ENCODE peak calls at places on chromosomes 3 and 15, in ten cellular contexts. One of them, this sample, is unnamed.

GRCh38 chr15:76935620-76936019 is 4.1 kb downstream of the RCN2 start:
- DNase-seq in endothelial cell: no peak
- DNase-seq in G401: no peak
- DNase-seq in kidney: no peak
- DNase-seq in brain pericyte: no peak
- DNase-seq in cardiac fibroblast: no peak
- DNase-seq in T1000: no peak
- DNase-seq in Kasumi-1: no peak
- DNase-seq in AG08395: no peak
- DNase-seq in CD8-positive, alpha-beta memory T cell: no peak
- DNase-seq in this sample: no peak

GRCh38 chr15:92979011-92979701 is 79.0 kb downstream of the CHD2 start:
- DNase-seq in endothelial cell: no peak
- DNase-seq in G401: no peak
- DNase-seq in kidney: no peak
- DNase-seq in brain pericyte: no peak
- DNase-seq in cardiac fibroblast: peak
- DNase-seq in T1000: no peak
- DNase-seq in Kasumi-1: no peak
- DNase-seq in AG08395: no peak
- DNase-seq in CD8-positive, alpha-beta memory T cell: no peak
- DNase-seq in this sample: no peak

GRCh38 chr3:60094392-60094947 is 1044.6 kb upstream of the CFAP20DC start:
- DNase-seq in endothelial cell: no peak
- DNase-seq in G401: no peak
- DNase-seq in kidney: no peak
- DNase-seq in brain pericyte: no peak
- DNase-seq in cardiac fibroblast: no peak
- DNase-seq in T1000: no peak
- DNase-seq in Kasumi-1: no peak
- DNase-seq in AG08395: no peak
- DNase-seq in CD8-positive, alpha-beta memory T cell: no peak
- DNase-seq in this sample: no peak

GRCh38 chr3:158685151-158685550 is 12.7 kb upstream of the LXN start:
- DNase-seq in endothelial cell: no peak
- DNase-seq in G401: no peak
- DNase-seq in kidney: no peak
- DNase-seq in brain pericyte: no peak
- DNase-seq in cardiac fibroblast: no peak
- DNase-seq in T1000: no peak
- DNase-seq in Kasumi-1: no peak
- DNase-seq in AG08395: no peak
- DNase-seq in CD8-positive, alpha-beta memory T cell: no peak
- DNase-seq in this sample: no peak

GRCh38 chr3:55721716-55722484 is 234.8 kb upstream of the WNT5A start:
- DNase-seq in endothelial cell: peak
- DNase-seq in G401: no peak
- DNase-seq in kidney: no peak
- DNase-seq in brain pericyte: no peak
- DNase-seq in cardiac fibroblast: peak
- DNase-seq in T1000: no peak
- DNase-seq in Kasumi-1: no peak
- DNase-seq in AG08395: peak
- DNase-seq in CD8-positive, alpha-beta memory T cell: no peak
- DNase-seq in this sample: no peak

GRCh38 chr3:140233702-140234101 is 298.7 kb downstream of the CLSTN2 start:
- DNase-seq in endothelial cell: no peak
- DNase-seq in G401: no peak
- DNase-seq in kidney: no peak
- DNase-seq in brain pericyte: no peak
- DNase-seq in cardiac fibroblast: no peak
- DNase-seq in T1000: no peak
- DNase-seq in Kasumi-1: no peak
- DNase-seq in AG08395: no peak
- DNase-seq in CD8-positive, alpha-beta memory T cell: no peak
- DNase-seq in this sample: no peak

GRCh38 chr15:32683906-32684584 is 33.8 kb upstream of the GREM1 start:
- DNase-seq in endothelial cell: no peak
- DNase-seq in G401: no peak
- DNase-seq in kidney: no peak
- DNase-seq in brain pericyte: no peak
- DNase-seq in cardiac fibroblast: peak
- DNase-seq in T1000: peak
- DNase-seq in Kasumi-1: peak
- DNase-seq in AG08395: peak
- DNase-seq in CD8-positive, alpha-beta memory T cell: no peak
- DNase-seq in this sample: no peak

GRCh38 chr3:42188365-42188764 is 77.6 kb downstream of the CCK start:
- DNase-seq in endothelial cell: no peak
- DNase-seq in G401: no peak
- DNase-seq in kidney: no peak
- DNase-seq in brain pericyte: no peak
- DNase-seq in cardiac fibroblast: peak
- DNase-seq in T1000: no peak
- DNase-seq in Kasumi-1: no peak
- DNase-seq in AG08395: no peak
- DNase-seq in CD8-positive, alpha-beta memory T cell: no peak
- DNase-seq in this sample: no peak

GRCh38 chr15:68335655-68336054 is 58.1 kb downstream of the FEM1B start:
- DNase-seq in endothelial cell: no peak
- DNase-seq in G401: peak
- DNase-seq in kidney: no peak
- DNase-seq in brain pericyte: no peak
- DNase-seq in cardiac fibroblast: no peak
- DNase-seq in T1000: no peak
- DNase-seq in Kasumi-1: no peak
- DNase-seq in AG08395: no peak
- DNase-seq in CD8-positive, alpha-beta memory T cell: no peak
- DNase-seq in this sample: no peak

GRCh38 chr3:15102256-15102655 is 3.3 kb upstream of the RBSN start:
- DNase-seq in endothelial cell: no peak
- DNase-seq in G401: peak
- DNase-seq in kidney: no peak
- DNase-seq in brain pericyte: no peak
- DNase-seq in cardiac fibroblast: peak
- DNase-seq in T1000: no peak
- DNase-seq in Kasumi-1: no peak
- DNase-seq in AG08395: no peak
- DNase-seq in CD8-positive, alpha-beta memory T cell: no peak
- DNase-seq in this sample: no peak

GRCh38 chr15:28969511-28970085 is 83.8 kb downstream of the APBA2 start:
- DNase-seq in endothelial cell: no peak
- DNase-seq in G401: peak
- DNase-seq in kidney: no peak
- DNase-seq in brain pericyte: no peak
- DNase-seq in cardiac fibroblast: no peak
- DNase-seq in T1000: no peak
- DNase-seq in Kasumi-1: no peak
- DNase-seq in AG08395: no peak
- DNase-seq in CD8-positive, alpha-beta memory T cell: no peak
- DNase-seq in this sample: no peak

GRCh38 chr3:102353804-102354203 is 81.0 kb upstream of the ZPLD1 start:
- DNase-seq in endothelial cell: no peak
- DNase-seq in G401: no peak
- DNase-seq in kidney: no peak
- DNase-seq in brain pericyte: no peak
- DNase-seq in cardiac fibroblast: no peak
- DNase-seq in T1000: no peak
- DNase-seq in Kasumi-1: no peak
- DNase-seq in AG08395: no peak
- DNase-seq in CD8-positive, alpha-beta memory T cell: no peak
- DNase-seq in this sample: no peak

GRCh38 chr3:132210476-132211346 is 106.5 kb upstream of the ACP3 start:
- DNase-seq in endothelial cell: peak
- DNase-seq in G401: no peak
- DNase-seq in kidney: no peak
- DNase-seq in brain pericyte: no peak
- DNase-seq in cardiac fibroblast: no peak
- DNase-seq in T1000: no peak
- DNase-seq in Kasumi-1: peak
- DNase-seq in AG08395: no peak
- DNase-seq in CD8-positive, alpha-beta memory T cell: no peak
- DNase-seq in this sample: no peak

GRCh38 chr3:53046171-53047170 is 598 bp upstream of the SFMBT1 start:
- DNase-seq in endothelial cell: peak
- DNase-seq in G401: peak
- DNase-seq in kidney: peak
- DNase-seq in brain pericyte: no peak
- DNase-seq in cardiac fibroblast: peak
- DNase-seq in T1000: peak
- DNase-seq in Kasumi-1: peak
- DNase-seq in AG08395: peak
- DNase-seq in CD8-positive, alpha-beta memory T cell: peak
- DNase-seq in this sample: peak

GRCh38 chr3:177122183-177122856 is 75.0 kb downstream of the TBL1XR1 start:
- DNase-seq in endothelial cell: no peak
- DNase-seq in G401: no peak
- DNase-seq in kidney: no peak
- DNase-seq in brain pericyte: no peak
- DNase-seq in cardiac fibroblast: no peak
- DNase-seq in T1000: no peak
- DNase-seq in Kasumi-1: no peak
- DNase-seq in AG08395: no peak
- DNase-seq in CD8-positive, alpha-beta memory T cell: no peak
- DNase-seq in this sample: no peak

GRCh38 chr3:42123012-42123581 is 31.9 kb downstream of the TRAK1 start:
- DNase-seq in endothelial cell: peak
- DNase-seq in G401: no peak
- DNase-seq in kidney: no peak
- DNase-seq in brain pericyte: no peak
- DNase-seq in cardiac fibroblast: peak
- DNase-seq in T1000: no peak
- DNase-seq in Kasumi-1: no peak
- DNase-seq in AG08395: no peak
- DNase-seq in CD8-positive, alpha-beta memory T cell: no peak
- DNase-seq in this sample: no peak

GRCh38 chr3:112056451-112056929 is 22.0 kb downstream of the TMPRSS7 start:
- DNase-seq in endothelial cell: no peak
- DNase-seq in G401: no peak
- DNase-seq in kidney: no peak
- DNase-seq in brain pericyte: no peak
- DNase-seq in cardiac fibroblast: peak
- DNase-seq in T1000: no peak
- DNase-seq in Kasumi-1: no peak
- DNase-seq in AG08395: no peak
- DNase-seq in CD8-positive, alpha-beta memory T cell: no peak
- DNase-seq in this sample: no peak

GRCh38 chr3:25033407-25034029 is 394.5 kb upstream of the RARB start:
- DNase-seq in endothelial cell: peak
- DNase-seq in G401: peak
- DNase-seq in kidney: no peak
- DNase-seq in brain pericyte: no peak
- DNase-seq in cardiac fibroblast: peak
- DNase-seq in T1000: no peak
- DNase-seq in Kasumi-1: peak
- DNase-seq in AG08395: no peak
- DNase-seq in CD8-positive, alpha-beta memory T cell: no peak
- DNase-seq in this sample: no peak

GRCh38 chr3:110731148-110731547 is 340.5 kb upstream of the NECTIN3 start:
- DNase-seq in endothelial cell: no peak
- DNase-seq in G401: no peak
- DNase-seq in kidney: no peak
- DNase-seq in brain pericyte: no peak
- DNase-seq in cardiac fibroblast: peak
- DNase-seq in T1000: no peak
- DNase-seq in Kasumi-1: no peak
- DNase-seq in AG08395: no peak
- DNase-seq in CD8-positive, alpha-beta memory T cell: no peak
- DNase-seq in this sample: no peak

GRCh38 chr3:59180006-59180405 is 130.2 kb upstream of the CFAP20DC start:
- DNase-seq in endothelial cell: no peak
- DNase-seq in G401: no peak
- DNase-seq in kidney: no peak
- DNase-seq in brain pericyte: no peak
- DNase-seq in cardiac fibroblast: no peak
- DNase-seq in T1000: no peak
- DNase-seq in Kasumi-1: no peak
- DNase-seq in AG08395: no peak
- DNase-seq in CD8-positive, alpha-beta memory T cell: no peak
- DNase-seq in this sample: no peak

GRCh38 chr15:84023636-84024035 is 211.9 kb upstream of the GOLGA6L4 start:
- DNase-seq in endothelial cell: peak
- DNase-seq in G401: peak
- DNase-seq in kidney: no peak
- DNase-seq in brain pericyte: no peak
- DNase-seq in cardiac fibroblast: peak
- DNase-seq in T1000: no peak
- DNase-seq in Kasumi-1: no peak
- DNase-seq in AG08395: no peak
- DNase-seq in CD8-positive, alpha-beta memory T cell: no peak
- DNase-seq in this sample: no peak

GRCh38 chr3:145716519-145716918 is 444.5 kb downstream of the PLOD2 start:
- DNase-seq in endothelial cell: no peak
- DNase-seq in G401: no peak
- DNase-seq in kidney: no peak
- DNase-seq in brain pericyte: no peak
- DNase-seq in cardiac fibroblast: peak
- DNase-seq in T1000: no peak
- DNase-seq in Kasumi-1: no peak
- DNase-seq in AG08395: peak
- DNase-seq in CD8-positive, alpha-beta memory T cell: no peak
- DNase-seq in this sample: no peak

GRCh38 chr15:33866101-33866737 is 102.1 kb upstream of the CHRM5 start:
- DNase-seq in endothelial cell: no peak
- DNase-seq in G401: no peak
- DNase-seq in kidney: no peak
- DNase-seq in brain pericyte: no peak
- DNase-seq in cardiac fibroblast: no peak
- DNase-seq in T1000: no peak
- DNase-seq in Kasumi-1: no peak
- DNase-seq in AG08395: no peak
- DNase-seq in CD8-positive, alpha-beta memory T cell: no peak
- DNase-seq in this sample: no peak